ENCODE peak calls at places on chromosome 1, in nine cellular contexts. One of them, this sample, is unnamed.

GRCh38 chr1:36804669-36805314 is 229.5 kb downstream of the GRIK3 start:
- DNase-seq in tibial artery: no peak
- DNase-seq in endothelial cell of umbilical vein: no peak
- DNase-seq in neural progenitor cell: no peak
- DNase-seq in fibroblast of pulmonary artery: no peak
- DNase-seq in stomach: no peak
- DNase-seq in fibroblast of lung: no peak
- DNase-seq in astrocyte of the cerebellum: no peak
- DNase-seq in progenitor cell of endocrine pancreas: no peak
- DNase-seq in this sample: no peak

GRCh38 chr1:159056069-159056698 is 20.4 kb downstream of the AIM2 start:
- DNase-seq in fibroblast of pulmonary artery: peak; percentile 13
- DNase-seq in stomach: no peak
- DNase-seq in fibroblast of lung: no peak
- DNase-seq in progenitor cell of endocrine pancreas: no peak
- DNase-seq in endothelial cell of umbilical vein: no peak
- DNase-seq in astrocyte of the cerebellum: no peak
- DNase-seq in neural progenitor cell: peak; percentile 28
- DNase-seq in tibial artery: no peak
- DNase-seq in this sample: no peak

GRCh38 chr1:210942513-210942912 is 191.4 kb downstream of the KCNH1 start:
- DNase-seq in neural progenitor cell: no peak
- DNase-seq in fibroblast of pulmonary artery: no peak
- DNase-seq in astrocyte of the cerebellum: no peak
- DNase-seq in stomach: no peak
- DNase-seq in tibial artery: no peak
- DNase-seq in fibroblast of lung: no peak
- DNase-seq in progenitor cell of endocrine pancreas: no peak
- DNase-seq in endothelial cell of umbilical vein: no peak
- DNase-seq in this sample: no peak

GRCh38 chr1:204124639-204125038 is 27.2 kb downstream of the ETNK2 start:
- DNase-seq in tibial artery: no peak
- DNase-seq in fibroblast of lung: no peak
- DNase-seq in neural progenitor cell: no peak
- DNase-seq in endothelial cell of umbilical vein: no peak
- DNase-seq in astrocyte of the cerebellum: no peak
- DNase-seq in stomach: no peak
- DNase-seq in progenitor cell of endocrine pancreas: no peak
- DNase-seq in fibroblast of pulmonary artery: no peak
- DNase-seq in this sample: no peak

GRCh38 chr1:109879881-109880525 is 30.6 kb upstream of the CSF1 start:
- DNase-seq in neural progenitor cell: no peak
- DNase-seq in fibroblast of lung: no peak
- DNase-seq in astrocyte of the cerebellum: no peak
- DNase-seq in stomach: no peak
- DNase-seq in progenitor cell of endocrine pancreas: no peak
- DNase-seq in tibial artery: no peak
- DNase-seq in endothelial cell of umbilical vein: no peak
- DNase-seq in fibroblast of pulmonary artery: no peak
- DNase-seq in this sample: no peak

GRCh38 chr1:10834770-10835412 is 38.4 kb upstream of the CASZ1 start:
- DNase-seq in neural progenitor cell: no peak
- DNase-seq in fibroblast of lung: no peak
- DNase-seq in stomach: no peak
- DNase-seq in endothelial cell of umbilical vein: no peak
- DNase-seq in progenitor cell of endocrine pancreas: no peak
- DNase-seq in tibial artery: no peak
- DNase-seq in fibroblast of pulmonary artery: no peak
- DNase-seq in astrocyte of the cerebellum: no peak
- DNase-seq in this sample: no peak

GRCh38 chr1:145960468-145961108 is 2.8 kb upstream of the LIX1L start:
- DNase-seq in progenitor cell of endocrine pancreas: peak; percentile 57
- DNase-seq in stomach: peak; percentile 70
- DNase-seq in fibroblast of lung: peak; percentile 64
- DNase-seq in neural progenitor cell: peak; percentile 90
- DNase-seq in fibroblast of pulmonary artery: peak; percentile 66
- DNase-seq in astrocyte of the cerebellum: no peak
- DNase-seq in tibial artery: peak; percentile 93
- DNase-seq in endothelial cell of umbilical vein: peak; percentile 72
- DNase-seq in this sample: peak; percentile 67

GRCh38 chr1:116855220-116855619 is 54.5 kb upstream of the PTGFRN start:
- DNase-seq in stomach: peak; percentile 52
- DNase-seq in tibial artery: peak; percentile 65
- DNase-seq in neural progenitor cell: no peak
- DNase-seq in endothelial cell of umbilical vein: peak; percentile 21
- DNase-seq in fibroblast of pulmonary artery: no peak
- DNase-seq in astrocyte of the cerebellum: peak; percentile 44
- DNase-seq in progenitor cell of endocrine pancreas: no peak
- DNase-seq in fibroblast of lung: peak; percentile 58
- DNase-seq in this sample: no peak

GRCh38 chr1:216190438-216190837 is 232.8 kb downstream of the USH2A start:
- DNase-seq in neural progenitor cell: no peak
- DNase-seq in fibroblast of pulmonary artery: no peak
- DNase-seq in tibial artery: no peak
- DNase-seq in fibroblast of lung: no peak
- DNase-seq in endothelial cell of umbilical vein: no peak
- DNase-seq in astrocyte of the cerebellum: no peak
- DNase-seq in stomach: no peak
- DNase-seq in progenitor cell of endocrine pancreas: no peak
- DNase-seq in this sample: no peak

GRCh38 chr1:216194721-216195120 is 228.5 kb downstream of the USH2A start:
- DNase-seq in fibroblast of lung: no peak
- DNase-seq in stomach: no peak
- DNase-seq in neural progenitor cell: no peak
- DNase-seq in endothelial cell of umbilical vein: no peak
- DNase-seq in fibroblast of pulmonary artery: no peak
- DNase-seq in tibial artery: no peak
- DNase-seq in progenitor cell of endocrine pancreas: no peak
- DNase-seq in astrocyte of the cerebellum: no peak
- DNase-seq in this sample: no peak

GRCh38 chr1:216193839-216194443 is 229.3 kb downstream of the USH2A start:
- DNase-seq in endothelial cell of umbilical vein: no peak
- DNase-seq in progenitor cell of endocrine pancreas: no peak
- DNase-seq in neural progenitor cell: no peak
- DNase-seq in fibroblast of pulmonary artery: no peak
- DNase-seq in fibroblast of lung: no peak
- DNase-seq in astrocyte of the cerebellum: no peak
- DNase-seq in stomach: no peak
- DNase-seq in tibial artery: no peak
- DNase-seq in this sample: no peak
- TF ChIP-seq CTCF in endothelial cell of umbilical vein: no peak
- TF ChIP-seq CTCF in progenitor cell of endocrine pancreas: peak; percentile 26
- TF ChIP-seq CTCF in neural progenitor cell: peak; percentile 47
- TF ChIP-seq CTCF in fibroblast of pulmonary artery: no peak
- TF ChIP-seq CTCF in fibroblast of lung: peak; percentile 1
- TF ChIP-seq CTCF in astrocyte of the cerebellum: no peak
- TF ChIP-seq CTCF in stomach: no peak
- TF ChIP-seq CTCF in tibial artery: no peak
- TF ChIP-seq CTCF in this sample: no peak

GRCh38 chr1:169106095-169106920 is at the start of gene ATP1B1:
- DNase-seq in tibial artery: peak; percentile 88
- DNase-seq in endothelial cell of umbilical vein: peak; percentile 87
- DNase-seq in fibroblast of pulmonary artery: peak; percentile 83
- DNase-seq in astrocyte of the cerebellum: peak; percentile 45
- DNase-seq in stomach: peak; percentile 94
- DNase-seq in neural progenitor cell: peak; percentile 98
- DNase-seq in progenitor cell of endocrine pancreas: peak; percentile 95
- DNase-seq in fibroblast of lung: peak; percentile 78
- DNase-seq in this sample: peak; percentile 82
- TF ChIP-seq CTCF in tibial artery: peak; percentile 59
- TF ChIP-seq CTCF in endothelial cell of umbilical vein: no peak
- TF ChIP-seq CTCF in fibroblast of pulmonary artery: no peak
- TF ChIP-seq CTCF in astrocyte of the cerebellum: peak; percentile 41
- TF ChIP-seq CTCF in stomach: peak; percentile 53
- TF ChIP-seq CTCF in neural progenitor cell: peak; percentile 29
- TF ChIP-seq CTCF in progenitor cell of endocrine pancreas: peak; percentile 50
- TF ChIP-seq CTCF in fibroblast of lung: peak; percentile 45
- TF ChIP-seq CTCF in this sample: no peak

GRCh38 chr1:225441314-225442119 is 13.7 kb upstream of the LBR start:
- DNase-seq in fibroblast of lung: no peak
- DNase-seq in neural progenitor cell: no peak
- DNase-seq in progenitor cell of endocrine pancreas: no peak
- DNase-seq in endothelial cell of umbilical vein: no peak
- DNase-seq in tibial artery: no peak
- DNase-seq in stomach: no peak
- DNase-seq in fibroblast of pulmonary artery: no peak
- DNase-seq in astrocyte of the cerebellum: no peak
- DNase-seq in this sample: no peak
- TF ChIP-seq CTCF in fibroblast of lung: peak; percentile 19
- TF ChIP-seq CTCF in neural progenitor cell: peak; percentile 16
- TF ChIP-seq CTCF in progenitor cell of endocrine pancreas: peak; percentile 50
- TF ChIP-seq CTCF in endothelial cell of umbilical vein: peak; percentile 22
- TF ChIP-seq CTCF in tibial artery: no peak
- TF ChIP-seq CTCF in stomach: no peak
- TF ChIP-seq CTCF in fibroblast of pulmonary artery: peak; percentile 27
- TF ChIP-seq CTCF in astrocyte of the cerebellum: peak; percentile 24
- TF ChIP-seq CTCF in this sample: peak; percentile 34

GRCh38 chr1:16443975-16444745 is 3.6 kb downstream of the NECAP2 start:
- DNase-seq in stomach: no peak
- DNase-seq in endothelial cell of umbilical vein: no peak
- DNase-seq in fibroblast of pulmonary artery: no peak
- DNase-seq in progenitor cell of endocrine pancreas: no peak
- DNase-seq in tibial artery: no peak
- DNase-seq in astrocyte of the cerebellum: no peak
- DNase-seq in neural progenitor cell: no peak
- DNase-seq in fibroblast of lung: no peak
- DNase-seq in this sample: no peak
- TF ChIP-seq CTCF in stomach: no peak
- TF ChIP-seq CTCF in endothelial cell of umbilical vein: no peak
- TF ChIP-seq CTCF in fibroblast of pulmonary artery: no peak
- TF ChIP-seq CTCF in progenitor cell of endocrine pancreas: no peak
- TF ChIP-seq CTCF in tibial artery: no peak
- TF ChIP-seq CTCF in astrocyte of the cerebellum: no peak
- TF ChIP-seq CTCF in neural progenitor cell: no peak
- TF ChIP-seq CTCF in fibroblast of lung: no peak
- TF ChIP-seq CTCF in this sample: no peak

GRCh38 chr1:103239034-103239433 is 130.7 kb upstream of the COL11A1 start:
- DNase-seq in neural progenitor cell: no peak
- DNase-seq in stomach: no peak
- DNase-seq in progenitor cell of endocrine pancreas: no peak
- DNase-seq in endothelial cell of umbilical vein: no peak
- DNase-seq in fibroblast of pulmonary artery: no peak
- DNase-seq in tibial artery: no peak
- DNase-seq in fibroblast of lung: no peak
- DNase-seq in astrocyte of the cerebellum: no peak
- DNase-seq in this sample: no peak
- TF ChIP-seq CTCF in neural progenitor cell: no peak
- TF ChIP-seq CTCF in stomach: no peak
- TF ChIP-seq CTCF in progenitor cell of endocrine pancreas: no peak
- TF ChIP-seq CTCF in endothelial cell of umbilical vein: no peak
- TF ChIP-seq CTCF in fibroblast of pulmonary artery: no peak
- TF ChIP-seq CTCF in tibial artery: no peak
- TF ChIP-seq CTCF in fibroblast of lung: no peak
- TF ChIP-seq CTCF in astrocyte of the cerebellum: no peak
- TF ChIP-seq CTCF in this sample: no peak

GRCh38 chr1:17075470-17076255 is 21.8 kb upstream of the SDHB start:
- DNase-seq in neural progenitor cell: peak; percentile 79
- DNase-seq in endothelial cell of umbilical vein: no peak
- DNase-seq in progenitor cell of endocrine pancreas: no peak
- DNase-seq in fibroblast of pulmonary artery: peak; percentile 31
- DNase-seq in astrocyte of the cerebellum: no peak
- DNase-seq in tibial artery: no peak
- DNase-seq in fibroblast of lung: no peak
- DNase-seq in stomach: no peak
- DNase-seq in this sample: peak; percentile 37
- TF ChIP-seq CTCF in neural progenitor cell: peak; percentile 72
- TF ChIP-seq CTCF in endothelial cell of umbilical vein: peak; percentile 22
- TF ChIP-seq CTCF in progenitor cell of endocrine pancreas: peak; percentile 47
- TF ChIP-seq CTCF in fibroblast of pulmonary artery: peak; percentile 43
- TF ChIP-seq CTCF in astrocyte of the cerebellum: peak; percentile 41
- TF ChIP-seq CTCF in tibial artery: no peak
- TF ChIP-seq CTCF in fibroblast of lung: peak; percentile 27
- TF ChIP-seq CTCF in stomach: no peak
- TF ChIP-seq CTCF in this sample: peak; percentile 29

GRCh38 chr1:56409112-56409691 is 170.2 kb downstream of the PLPP3 start:
- DNase-seq in astrocyte of the cerebellum: no peak
- DNase-seq in endothelial cell of umbilical vein: no peak
- DNase-seq in neural progenitor cell: no peak
- DNase-seq in fibroblast of pulmonary artery: no peak
- DNase-seq in stomach: peak; percentile 77
- DNase-seq in fibroblast of lung: no peak
- DNase-seq in progenitor cell of endocrine pancreas: no peak
- DNase-seq in tibial artery: no peak
- DNase-seq in this sample: peak; percentile 29
- TF ChIP-seq CTCF in astrocyte of the cerebellum: no peak
- TF ChIP-seq CTCF in endothelial cell of umbilical vein: peak; percentile 6
- TF ChIP-seq CTCF in neural progenitor cell: peak; percentile 30
- TF ChIP-seq CTCF in fibroblast of pulmonary artery: peak; percentile 17
- TF ChIP-seq CTCF in stomach: peak; percentile 69
- TF ChIP-seq CTCF in fibroblast of lung: no peak
- TF ChIP-seq CTCF in progenitor cell of endocrine pancreas: peak; percentile 16
- TF ChIP-seq CTCF in tibial artery: no peak
- TF ChIP-seq CTCF in this sample: peak; percentile 23

GRCh38 chr1:3222042-3222692 is 153.2 kb downstream of the PRDM16 start:
- DNase-seq in neural progenitor cell: no peak
- DNase-seq in fibroblast of lung: no peak
- DNase-seq in astrocyte of the cerebellum: no peak
- DNase-seq in stomach: peak; percentile 88
- DNase-seq in progenitor cell of endocrine pancreas: peak; percentile 54
- DNase-seq in endothelial cell of umbilical vein: no peak
- DNase-seq in tibial artery: peak; percentile 90
- DNase-seq in fibroblast of pulmonary artery: no peak
- DNase-seq in this sample: no peak
- TF ChIP-seq CTCF in neural progenitor cell: no peak
- TF ChIP-seq CTCF in fibroblast of lung: no peak
- TF ChIP-seq CTCF in astrocyte of the cerebellum: no peak
- TF ChIP-seq CTCF in stomach: no peak
- TF ChIP-seq CTCF in progenitor cell of endocrine pancreas: no peak
- TF ChIP-seq CTCF in endothelial cell of umbilical vein: no peak
- TF ChIP-seq CTCF in tibial artery: peak; percentile 7
- TF ChIP-seq CTCF in fibroblast of pulmonary artery: no peak
- TF ChIP-seq CTCF in this sample: no peak

This sample was measured in activated CD8-positive, alpha-beta T cell treated with anti-CD3 and anti-CD28 coated beads for 36 hours.